ENCODE peak calls at places on chromosome 20, in nine cellular contexts. G is HCT116, Y is lung, Z is cardiac muscle cell, L is uterus, O is stomach, U is fibroblast of lung, J is Panc1, R is astrocyte of the spinal cord. X is an unnamed sample.

GRCh38 chr20:1623501-1624250 is 3.9 kb upstream of the SIRPB1 start:
- DNase-seq in Y (no peak), Z (no peak), U (no peak), R (no peak), J (no peak), L (no peak), G (no peak), O (no peak), X (no peak)

GRCh38 chr20:15642676-15643075 is 930.6 kb downstream of the KIF16B start:
- DNase-seq in Z (no peak), O (no peak), G (no peak), R (no peak), Y (no peak), L (no peak), U (peak), J (no peak), X (peak)

GRCh38 chr20:46226602-46227001 is 81.7 kb downstream of the CDH22 start:
- DNase-seq in L (no peak), Z (no peak), J (no peak), R (peak), Y (no peak), G (no peak), O (no peak), U (peak), X (peak)

GRCh38 chr20:40956503-40956902 is 72.1 kb upstream of the TOP1 start:
- DNase-seq in U (no peak), Y (no peak), L (no peak), J (no peak), R (no peak), O (peak), Z (no peak), G (no peak), X (no peak)

GRCh38 chr20:41746635-41747034 is 128.5 kb upstream of the CHD6 start:
- DNase-seq in Y (no peak), G (no peak), U (no peak), L (no peak), O (no peak), R (no peak), Z (no peak), J (no peak), X (no peak)

GRCh38 chr20:58697201-58697866 is 4.7 kb downstream of the NPEPL1 start:
- DNase-seq in U (no peak), O (no peak), R (no peak), Z (no peak), G (no peak), J (no peak), L (no peak), Y (no peak), X (no peak)

GRCh38 chr20:41615671-41616070 is 2.5 kb downstream of the CHD6 start:
- DNase-seq in Z (no peak), G (no peak), Y (no peak), U (no peak), J (no peak), L (no peak), R (no peak), O (no peak), X (no peak)

GRCh38 chr20:56395166-56395565 is 2.7 kb downstream of the CSTF1 start:
- DNase-seq in Z (no peak), U (no peak), Y (no peak), L (no peak), R (no peak), J (no peak), O (no peak), G (no peak), X (no peak)

GRCh38 chr20:10648651-10649050 is 25.1 kb downstream of the JAG1 start:
- DNase-seq in Z (peak), R (peak), G (no peak), O (no peak), J (no peak), U (peak), L (no peak), Y (no peak), X (peak)

GRCh38 chr20:18174906-18175683 is 37.4 kb downstream of the KAT14 start:
- DNase-seq in Z (no peak), U (no peak), O (no peak), L (no peak), Y (no peak), R (no peak), J (no peak), G (no peak), X (no peak)

GRCh38 chr20:9617940-9618339 is 103.5 kb downstream of the LAMP5 start:
- DNase-seq in Z (peak), L (no peak), J (peak), O (peak), Y (peak), U (peak), G (peak), R (peak), X (peak)

GRCh38 chr20:63695419-63696310 is 787 bp upstream of the TNFRSF6B start:
- DNase-seq in U (no peak), Z (no peak), J (no peak), R (no peak), L (peak), Y (no peak), G (no peak), O (peak), X (no peak)

GRCh38 chr20:63697868-63698545 is 1.6 kb downstream of the TNFRSF6B start:
- DNase-seq in J (no peak), Z (no peak), O (no peak), U (no peak), G (no peak), L (no peak), R (no peak), Y (no peak), X (no peak)

GRCh38 chr20:63696311-63696627 is 183 bp upstream of the TNFRSF6B start:
- DNase-seq in J (no peak), Y (no peak), G (peak), L (no peak), Z (peak), R (peak), U (peak), O (no peak), X (peak)

GRCh38 chr20:63697357-63697867 is 960 bp downstream of the TNFRSF6B start:
- DNase-seq in R (no peak), G (no peak), U (no peak), J (no peak), Y (no peak), O (no peak), L (peak), Z (no peak), X (no peak)

GRCh38 chr20:63696628-63697356 is at the start of gene TNFRSF6B:
- DNase-seq in J (no peak), R (no peak), U (no peak), Y (no peak), Z (no peak), O (no peak), L (no peak), G (no peak), X (no peak)
- H3K4me3 ChIP-seq in J (no peak), R (peak), U (no peak), Y (peak), Z (no peak), O (peak), L (no peak), G (peak), X (peak)

GRCh38 chr20:43839793-43840199 is 74.9 kb upstream of the TOX2 start:
- DNase-seq in Y (no peak), O (no peak), G (no peak), J (no peak), Z (no peak), R (no peak), U (no peak), L (no peak), X (no peak)

GRCh38 chr20:43837856-43838702 is 76.6 kb upstream of the TOX2 start:
- DNase-seq in U (no peak), L (no peak), G (no peak), Z (no peak), Y (no peak), O (no peak), R (no peak), J (no peak), X (no peak)

GRCh38 chr20:43842126-43843020 is 72.3 kb upstream of the TOX2 start:
- DNase-seq in R (no peak), J (no peak), L (no peak), O (no peak), Z (no peak), Y (peak), U (no peak), G (no peak), X (no peak)

GRCh38 chr20:43838703-43839060 is 76.0 kb upstream of the TOX2 start:
- DNase-seq in R (no peak), U (no peak), G (no peak), L (no peak), Y (no peak), Z (no peak), J (no peak), O (no peak), X (no peak)

DNA sequence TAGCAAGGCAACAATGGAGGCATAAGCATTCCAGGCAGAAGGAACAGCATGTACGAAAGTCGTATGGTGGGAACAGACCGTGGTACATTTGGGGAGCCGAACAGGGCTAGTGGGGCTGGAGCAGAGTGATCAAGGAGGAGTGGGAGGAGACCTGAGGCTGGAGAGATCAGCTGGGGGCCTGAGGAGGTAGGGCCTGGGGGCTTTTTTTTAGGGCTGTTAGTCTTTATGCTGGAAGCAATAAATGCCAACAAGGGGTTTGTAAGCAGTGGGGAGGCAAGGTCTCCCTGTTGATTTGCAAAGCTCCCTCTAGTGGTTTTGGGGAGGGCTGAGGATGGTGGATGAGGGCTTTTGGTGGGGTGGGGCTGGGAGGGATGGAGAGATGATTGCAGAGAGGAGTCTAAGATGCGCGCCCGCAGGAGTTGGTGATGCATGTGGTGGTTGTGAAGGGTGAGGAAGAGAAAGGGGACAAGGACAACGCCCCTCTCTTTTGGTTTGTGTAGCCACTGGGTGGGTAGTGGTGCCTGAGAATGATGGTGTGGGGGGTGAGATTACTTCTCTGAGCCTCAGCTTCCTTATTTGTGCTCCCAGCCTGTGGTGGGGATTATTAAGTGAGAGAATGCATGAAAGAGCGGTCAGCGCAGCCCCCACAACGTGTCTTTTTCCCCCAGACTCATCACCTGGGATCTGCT is 74.1 kb upstream of the TOX2 start:
- DNase-seq in O (no peak), Z (peak), U (peak), L (no peak), R (no peak), Y (no peak), G (peak), J (no peak), X (peak)
- TF ChIP-seq CTCF in O (peak), Z (peak), U (peak), L (no peak), R (peak), Y (no peak), G (peak), J (peak), X (peak)

DNA sequence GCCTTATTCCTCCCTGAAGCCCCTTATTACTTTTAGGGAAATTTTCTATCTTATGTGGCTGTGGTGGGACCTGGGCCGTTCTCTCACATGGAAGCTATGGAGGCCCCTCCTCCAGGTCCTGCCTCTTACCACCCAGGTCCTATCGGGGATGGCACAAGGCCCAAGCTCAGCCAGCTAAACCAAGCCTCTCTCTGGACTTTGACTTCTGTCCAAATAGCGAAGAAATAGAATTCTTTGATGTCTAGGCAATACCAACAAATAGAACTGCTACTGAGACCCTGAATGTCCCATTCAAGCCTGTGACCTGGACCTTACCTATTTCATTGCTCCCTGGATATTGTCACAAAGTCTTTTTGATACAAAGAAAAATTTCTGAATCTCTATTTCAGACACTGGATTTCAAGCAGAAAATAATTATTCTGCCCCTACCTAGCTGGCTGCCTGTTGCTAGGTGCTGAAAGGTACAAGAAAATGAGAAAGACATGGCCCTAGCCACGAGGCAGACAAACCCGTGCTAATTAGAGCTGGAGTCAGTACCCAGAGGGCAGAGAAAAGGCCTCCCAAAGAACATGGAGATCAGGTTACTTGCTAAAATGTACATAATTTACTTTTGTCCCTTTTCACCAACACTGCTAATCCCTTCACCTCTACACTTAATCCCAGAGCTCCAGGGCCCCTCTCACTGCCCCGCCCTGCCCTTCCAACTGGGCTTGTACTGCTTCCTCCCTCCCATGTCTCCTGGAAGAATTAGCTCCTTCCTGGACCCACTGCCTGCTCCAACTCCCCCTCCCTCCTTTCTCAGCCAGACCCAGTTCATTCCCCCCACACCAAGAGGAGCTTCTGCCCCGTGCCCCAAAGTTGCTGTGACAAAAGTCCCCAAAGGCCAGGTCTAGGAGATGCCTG is 15.5 kb upstream of the NNAT start:
- DNase-seq in O (no peak), L (no peak), U (no peak), Z (no peak), Y (no peak), G (no peak), J (no peak), R (no peak), X (no peak)
- H3K4me3 ChIP-seq in O (no peak), L (no peak), U (no peak), Z (no peak), Y (no peak), G (no peak), J (no peak), R (no peak), X (no peak)

GRCh38 chr20:20233041-20233514 is 134.8 kb upstream of the INSM1 start:
- DNase-seq in J (no peak), U (no peak), L (no peak), Z (peak), R (no peak), O (no peak), Y (no peak), G (no peak), X (no peak)
- TF ChIP-seq CTCF in J (no peak), U (no peak), L (no peak), Z (no peak), R (no peak), O (no peak), Y (no peak), G (no peak), X (no peak)

DNA sequence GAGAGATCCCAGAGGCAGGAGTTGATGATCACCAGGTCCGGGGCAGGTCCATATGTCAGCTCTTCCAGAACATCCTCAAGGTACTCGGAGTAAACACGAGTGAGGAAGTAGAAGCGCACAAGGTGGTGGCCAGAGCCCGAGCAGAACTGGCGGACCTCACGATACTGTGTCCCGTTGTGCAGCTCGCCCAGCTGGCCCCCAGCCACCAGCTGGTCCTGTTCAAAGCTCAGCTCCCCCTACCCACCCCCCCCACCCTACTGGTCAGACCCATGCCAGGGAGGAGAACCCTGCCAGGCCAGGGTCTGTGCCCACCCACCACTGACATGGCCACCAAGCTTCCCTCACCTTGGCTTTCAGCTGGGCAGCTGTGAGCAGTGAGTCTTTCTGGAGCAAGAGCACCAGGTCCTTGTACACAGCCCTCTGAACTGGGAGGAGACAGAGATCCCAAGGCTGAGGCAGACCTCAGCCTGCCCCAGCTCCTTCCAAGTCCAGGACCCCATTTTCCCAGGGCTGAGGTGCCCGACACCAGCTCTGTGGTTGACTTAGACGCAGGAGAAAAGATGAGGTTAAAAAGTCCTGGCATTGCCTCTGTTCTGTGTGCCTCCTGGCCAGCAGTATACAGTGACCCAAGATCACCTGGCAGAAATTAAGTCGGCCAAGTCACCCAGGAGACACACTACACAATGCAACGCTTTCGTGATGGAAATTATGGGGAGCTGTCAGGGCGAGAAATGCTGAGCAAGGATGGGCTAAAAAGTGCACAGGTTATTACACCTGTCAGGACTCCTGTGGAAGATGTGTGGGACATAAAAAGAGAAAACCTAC is 1.4 kb downstream of the PCED1A start:
- DNase-seq in Y (no peak), J (no peak), R (no peak), O (no peak), U (no peak), G (no peak), Z (no peak), L (no peak), X (no peak)
- H3K4me3 ChIP-seq in Y (no peak), J (no peak), R (no peak), O (peak), U (no peak), G (no peak), Z (no peak), L (no peak), X (no peak)

GRCh38 chr20:53124075-53124532 is 151.9 kb downstream of the TSHZ2 start:
- DNase-seq in Z (peak), R (no peak), L (peak), G (no peak), J (no peak), O (no peak), Y (no peak), U (peak), X (no peak)
- TF ChIP-seq CTCF in Z (no peak), R (no peak), L (no peak), G (no peak), J (no peak), O (no peak), Y (no peak), U (no peak), X (no peak)

GRCh38 chr20:50292324-50293243 is 102.0 kb downstream of the CEBPB start:
- DNase-seq in J (no peak), R (peak), L (peak), O (peak), G (no peak), Y (peak), Z (peak), U (peak), X (peak)
- H3K4me3 ChIP-seq in J (no peak), R (no peak), L (no peak), O (no peak), G (peak), Y (no peak), Z (no peak), U (no peak), X (no peak)